ENCODE peak calls at places on chromosomes 7 and 10, in eight cellular contexts. One of them, this sample, is unnamed.

GRCh38 chr7:47181609-47182264 is 400.2 kb downstream of the TNS3 start:
- DNase-seq in HepG2: no peak
- DNase-seq in stomach: peak; percentile 59
- DNase-seq in ovary: no peak
- DNase-seq in suprapubic skin: no peak
- DNase-seq in transverse colon: peak; percentile 18
- DNase-seq in upper lobe of left lung: no peak
- DNase-seq in A549: no peak
- DNase-seq in this sample: no peak

GRCh38 chr7:5396999-5397656 is 26.5 kb downstream of the TNRC18 start:
- DNase-seq in ovary: peak; percentile 68
- DNase-seq in stomach: peak; percentile 89
- DNase-seq in HepG2: peak; percentile 29
- DNase-seq in A549: peak; percentile 96
- DNase-seq in upper lobe of left lung: peak; percentile 96
- DNase-seq in suprapubic skin: peak; percentile 95
- DNase-seq in transverse colon: peak; percentile 92
- DNase-seq in this sample: peak; percentile 67

GRCh38 chr7:8175929-8176369 is 86.0 kb downstream of the ICA1 start:
- DNase-seq in A549: no peak
- DNase-seq in stomach: no peak
- DNase-seq in suprapubic skin: no peak
- DNase-seq in upper lobe of left lung: no peak
- DNase-seq in transverse colon: no peak
- DNase-seq in ovary: no peak
- DNase-seq in HepG2: peak; percentile 61
- DNase-seq in this sample: no peak

GRCh38 chr7:20085086-20085485 is 132.1 kb downstream of the MACC1 start:
- DNase-seq in stomach: no peak
- DNase-seq in transverse colon: no peak
- DNase-seq in ovary: no peak
- DNase-seq in suprapubic skin: no peak
- DNase-seq in A549: no peak
- DNase-seq in HepG2: no peak
- DNase-seq in upper lobe of left lung: no peak
- DNase-seq in this sample: no peak

GRCh38 chr10:1199897-1200721 is 143.9 kb downstream of the WDR37 start:
- DNase-seq in suprapubic skin: peak; percentile 76
- DNase-seq in upper lobe of left lung: peak; percentile 74
- DNase-seq in A549: no peak
- DNase-seq in HepG2: no peak
- DNase-seq in ovary: no peak
- DNase-seq in transverse colon: peak; percentile 6
- DNase-seq in stomach: peak; percentile 18
- DNase-seq in this sample: no peak

GRCh38 chr7:114663502-114663901 is 248.9 kb downstream of the FOXP2 start:
- DNase-seq in suprapubic skin: no peak
- DNase-seq in stomach: no peak
- DNase-seq in HepG2: peak; percentile 3
- DNase-seq in A549: peak; percentile 51
- DNase-seq in ovary: no peak
- DNase-seq in transverse colon: peak; percentile 8
- DNase-seq in upper lobe of left lung: no peak
- DNase-seq in this sample: no peak

GRCh38 chr7:142298009-142298408 is 40.2 kb upstream of the PRSS58 start:
- DNase-seq in ovary: no peak
- DNase-seq in A549: peak; percentile 38
- DNase-seq in upper lobe of left lung: no peak
- DNase-seq in suprapubic skin: no peak
- DNase-seq in HepG2: peak; percentile 9
- DNase-seq in stomach: no peak
- DNase-seq in transverse colon: no peak
- DNase-seq in this sample: peak; percentile 17

GRCh38 chr7:159067870-159068787 is 76.5 kb downstream of the VIPR2 start:
- DNase-seq in ovary: peak; percentile 66
- DNase-seq in suprapubic skin: peak; percentile 82
- DNase-seq in stomach: no peak
- DNase-seq in HepG2: no peak
- DNase-seq in upper lobe of left lung: peak; percentile 82
- DNase-seq in transverse colon: peak; percentile 27
- DNase-seq in A549: no peak
- DNase-seq in this sample: no peak

GRCh38 chr10:120480065-120480600 is 23.1 kb downstream of the PLPP4 start:
- DNase-seq in upper lobe of left lung: no peak
- DNase-seq in A549: no peak
- DNase-seq in ovary: no peak
- DNase-seq in stomach: no peak
- DNase-seq in HepG2: no peak
- DNase-seq in suprapubic skin: no peak
- DNase-seq in transverse colon: no peak
- DNase-seq in this sample: peak; percentile 31

GRCh38 chr7:3176112-3176836 is 124.8 kb upstream of the SDK1 start:
- DNase-seq in stomach: no peak
- DNase-seq in ovary: no peak
- DNase-seq in suprapubic skin: no peak
- DNase-seq in HepG2: no peak
- DNase-seq in upper lobe of left lung: no peak
- DNase-seq in transverse colon: no peak
- DNase-seq in A549: no peak
- DNase-seq in this sample: no peak

GRCh38 chr7:95840953-95841950 is 68.9 kb downstream of the DYNC1I1 start:
- DNase-seq in HepG2: peak; percentile 12
- DNase-seq in ovary: no peak
- DNase-seq in stomach: no peak
- DNase-seq in suprapubic skin: no peak
- DNase-seq in upper lobe of left lung: no peak
- DNase-seq in A549: peak; percentile 18
- DNase-seq in transverse colon: no peak
- DNase-seq in this sample: peak; percentile 46

GRCh38 chr7:95845007-95845406 is 72.7 kb downstream of the DYNC1I1 start:
- DNase-seq in stomach: no peak
- DNase-seq in upper lobe of left lung: no peak
- DNase-seq in HepG2: no peak
- DNase-seq in suprapubic skin: no peak
- DNase-seq in transverse colon: no peak
- DNase-seq in ovary: no peak
- DNase-seq in A549: no peak
- DNase-seq in this sample: no peak

GRCh38 chr7:95847061-95847460 is 74.7 kb downstream of the DYNC1I1 start:
- DNase-seq in A549: no peak
- DNase-seq in stomach: no peak
- DNase-seq in ovary: no peak
- DNase-seq in upper lobe of left lung: no peak
- DNase-seq in transverse colon: no peak
- DNase-seq in HepG2: no peak
- DNase-seq in suprapubic skin: no peak
- DNase-seq in this sample: no peak

GRCh38 chr7:95843286-95843685 is 70.9 kb downstream of the DYNC1I1 start:
- DNase-seq in HepG2: no peak
- DNase-seq in upper lobe of left lung: no peak
- DNase-seq in stomach: no peak
- DNase-seq in suprapubic skin: no peak
- DNase-seq in A549: peak; percentile 31
- DNase-seq in ovary: no peak
- DNase-seq in transverse colon: no peak
- DNase-seq in this sample: peak; percentile 23
- TF ChIP-seq CTCF in HepG2: no peak
- TF ChIP-seq CTCF in upper lobe of left lung: no peak
- TF ChIP-seq CTCF in stomach: no peak
- TF ChIP-seq CTCF in suprapubic skin: no peak
- TF ChIP-seq CTCF in A549: peak; percentile 11
- TF ChIP-seq CTCF in ovary: no peak
- TF ChIP-seq CTCF in transverse colon: no peak
- TF ChIP-seq CTCF in this sample: peak; percentile 38

DNA sequence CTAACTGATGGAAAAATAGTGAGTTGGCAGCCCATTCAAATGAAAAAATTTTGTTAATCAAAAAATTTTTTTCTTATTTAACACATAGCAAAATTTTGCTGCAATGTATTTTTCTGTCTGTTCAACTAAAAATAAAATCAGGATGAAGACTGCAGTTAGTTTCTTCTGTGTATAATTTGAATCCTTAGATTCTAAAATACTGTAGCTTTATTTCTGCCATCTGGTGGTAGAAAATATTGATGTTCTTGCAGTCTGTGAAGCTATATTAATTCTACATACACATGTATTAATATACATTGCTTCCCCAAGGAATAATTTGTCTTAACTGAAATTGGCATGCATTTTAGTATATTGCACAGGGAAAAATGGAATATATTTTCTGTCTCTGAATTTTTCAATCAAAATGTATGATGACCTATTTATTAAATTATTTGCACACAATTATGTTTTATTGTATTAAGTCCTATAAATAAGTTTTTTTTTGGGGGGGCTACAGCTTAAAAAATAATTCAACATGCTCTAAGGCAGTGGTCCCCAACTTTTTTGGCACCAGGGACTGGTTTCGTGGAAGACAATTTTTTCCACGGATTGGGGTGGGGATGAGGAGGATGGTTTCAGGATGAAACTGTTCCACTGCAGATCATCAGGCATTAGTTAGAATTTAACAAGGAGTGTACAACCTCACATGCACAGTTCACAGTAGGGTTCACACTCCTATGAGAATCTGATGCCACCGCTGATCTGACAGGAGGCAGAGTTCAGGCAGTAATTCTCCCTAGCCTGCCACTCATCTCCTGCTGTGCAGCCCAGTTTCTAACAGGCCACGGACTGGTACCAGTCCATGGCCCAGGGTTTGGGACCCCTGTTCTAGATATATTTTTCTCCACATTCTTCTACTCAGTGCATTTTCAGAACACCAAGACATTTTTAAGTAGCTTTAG is 119.4 kb downstream of the GNAT3 start:
- DNase-seq in HepG2: peak; percentile 17
- DNase-seq in ovary: no peak
- DNase-seq in A549: peak; percentile 36
- DNase-seq in suprapubic skin: no peak
- DNase-seq in stomach: no peak
- DNase-seq in upper lobe of left lung: no peak
- DNase-seq in transverse colon: no peak
- DNase-seq in this sample: peak; percentile 20
- TF ChIP-seq EP300 in HepG2: no peak
- TF ChIP-seq EP300 in ovary: no peak
- TF ChIP-seq EP300 in A549: no peak
- TF ChIP-seq EP300 in suprapubic skin: no peak
- TF ChIP-seq EP300 in stomach: no peak
- TF ChIP-seq EP300 in upper lobe of left lung: no peak
- TF ChIP-seq EP300 in transverse colon: no peak
- TF ChIP-seq EP300 in this sample: no peak

GRCh38 chr7:117157871-117158209 is 165.0 kb downstream of the WNT2 start:
- DNase-seq in ovary: no peak
- DNase-seq in upper lobe of left lung: no peak
- DNase-seq in transverse colon: no peak
- DNase-seq in A549: no peak
- DNase-seq in stomach: no peak
- DNase-seq in suprapubic skin: no peak
- DNase-seq in HepG2: no peak
- DNase-seq in this sample: no peak
- TF ChIP-seq CTCF in ovary: no peak
- TF ChIP-seq CTCF in upper lobe of left lung: no peak
- TF ChIP-seq CTCF in transverse colon: no peak
- TF ChIP-seq CTCF in A549: no peak
- TF ChIP-seq CTCF in stomach: no peak
- TF ChIP-seq CTCF in suprapubic skin: no peak
- TF ChIP-seq CTCF in HepG2: no peak
- TF ChIP-seq CTCF in this sample: no peak

GRCh38 chr7:80749270-80749669 is 110.8 kb downstream of the CD36 start:
- DNase-seq in ovary: no peak
- DNase-seq in HepG2: no peak
- DNase-seq in A549: no peak
- DNase-seq in transverse colon: no peak
- DNase-seq in stomach: no peak
- DNase-seq in upper lobe of left lung: no peak
- DNase-seq in suprapubic skin: no peak
- DNase-seq in this sample: no peak
- TF ChIP-seq EP300 in ovary: no peak
- TF ChIP-seq EP300 in HepG2: no peak
- TF ChIP-seq EP300 in A549: no peak
- TF ChIP-seq EP300 in transverse colon: no peak
- TF ChIP-seq EP300 in stomach: no peak
- TF ChIP-seq EP300 in upper lobe of left lung: no peak
- TF ChIP-seq EP300 in suprapubic skin: no peak
- TF ChIP-seq EP300 in this sample: no peak

GRCh38 chr7:55273186-55273980 is 91.8 kb upstream of the LANCL2 start:
- DNase-seq in A549: no peak
- DNase-seq in suprapubic skin: no peak
- DNase-seq in HepG2: no peak
- DNase-seq in upper lobe of left lung: no peak
- DNase-seq in transverse colon: no peak
- DNase-seq in stomach: no peak
- DNase-seq in ovary: no peak
- DNase-seq in this sample: no peak

GRCh38 chr7:55272328-55272727 is 92.8 kb upstream of the LANCL2 start:
- DNase-seq in HepG2: no peak
- DNase-seq in suprapubic skin: no peak
- DNase-seq in transverse colon: no peak
- DNase-seq in stomach: no peak
- DNase-seq in A549: no peak
- DNase-seq in ovary: no peak
- DNase-seq in upper lobe of left lung: no peak
- DNase-seq in this sample: no peak

GRCh38 chr7:55271661-55272060 is 93.5 kb upstream of the LANCL2 start:
- DNase-seq in upper lobe of left lung: no peak
- DNase-seq in ovary: no peak
- DNase-seq in suprapubic skin: no peak
- DNase-seq in HepG2: no peak
- DNase-seq in stomach: no peak
- DNase-seq in A549: no peak
- DNase-seq in transverse colon: no peak
- DNase-seq in this sample: no peak

GRCh38 chr7:55274156-55274555 is 91.0 kb upstream of the LANCL2 start:
- DNase-seq in transverse colon: no peak
- DNase-seq in A549: no peak
- DNase-seq in suprapubic skin: no peak
- DNase-seq in upper lobe of left lung: no peak
- DNase-seq in ovary: no peak
- DNase-seq in HepG2: no peak
- DNase-seq in stomach: no peak
- DNase-seq in this sample: no peak

DNA sequence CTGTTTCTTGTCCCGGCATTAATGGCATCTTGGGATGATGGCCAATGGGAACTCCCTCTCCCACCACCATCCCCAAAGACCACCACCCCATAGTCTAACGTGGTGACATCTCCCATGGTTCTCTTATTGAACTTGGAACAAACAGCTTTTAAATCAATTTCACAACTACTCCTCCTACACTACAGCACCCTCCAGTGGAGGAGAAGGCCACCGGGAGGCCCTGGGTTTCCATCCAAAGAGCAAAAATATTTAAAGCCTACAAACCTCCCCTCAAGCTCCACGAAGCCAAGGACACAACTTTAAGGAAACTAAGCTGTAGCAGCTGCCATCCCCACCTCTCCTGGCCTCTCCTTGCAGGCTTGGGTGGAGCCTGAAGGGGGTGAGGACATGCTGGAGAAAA is 94.1 kb upstream of the LANCL2 start:
- DNase-seq in HepG2: no peak
- DNase-seq in upper lobe of left lung: no peak
- DNase-seq in ovary: no peak
- DNase-seq in stomach: no peak
- DNase-seq in suprapubic skin: no peak
- DNase-seq in transverse colon: no peak
- DNase-seq in A549: peak; percentile 16
- DNase-seq in this sample: no peak
- TF ChIP-seq CTCF in HepG2: peak; percentile 19
- TF ChIP-seq CTCF in upper lobe of left lung: no peak
- TF ChIP-seq CTCF in ovary: no peak
- TF ChIP-seq CTCF in stomach: no peak
- TF ChIP-seq CTCF in suprapubic skin: no peak
- TF ChIP-seq CTCF in transverse colon: no peak
- TF ChIP-seq CTCF in A549: peak; percentile 36
- TF ChIP-seq CTCF in this sample: peak; percentile 61